ENCODE peak calls at places on chromosomes 13 and 19, in six cellular contexts. One of them, this sample, is unnamed.

GRCh38 chr13:80235559-80236296 is 105.2 kb downstream of the SPRY2 start:
- DNase-seq in heart right ventricle: peak
- DNase-seq in thyroid gland: peak
- DNase-seq in psoas muscle: no peak
- DNase-seq in lower leg skin: no peak
- DNase-seq in GM10248: no peak
- DNase-seq in this sample: no peak

GRCh38 chr13:26325876-26326275 is 71.9 kb downstream of the CDK8 start:
- DNase-seq in heart right ventricle: no peak
- DNase-seq in GM10248: peak
- DNase-seq in thyroid gland: no peak
- DNase-seq in lower leg skin: no peak
- DNase-seq in psoas muscle: no peak
- DNase-seq in this sample: no peak

GRCh38 chr13:91946498-91947070 is 548.2 kb downstream of the GPC5 start:
- DNase-seq in thyroid gland: peak
- DNase-seq in heart right ventricle: no peak
- DNase-seq in lower leg skin: no peak
- DNase-seq in psoas muscle: no peak
- DNase-seq in GM10248: peak
- DNase-seq in this sample: no peak

GRCh38 chr13:102757006-102757405 is 16.6 kb downstream of the TEX30 start:
- DNase-seq in psoas muscle: no peak
- DNase-seq in lower leg skin: no peak
- DNase-seq in thyroid gland: no peak
- DNase-seq in heart right ventricle: no peak
- DNase-seq in GM10248: no peak
- DNase-seq in this sample: no peak

GRCh38 chr19:47024502-47024901 is 4.9 kb downstream of the NPAS1 start:
- DNase-seq in GM10248: no peak
- DNase-seq in lower leg skin: no peak
- DNase-seq in heart right ventricle: no peak
- DNase-seq in psoas muscle: no peak
- DNase-seq in thyroid gland: no peak
- DNase-seq in this sample: no peak

GRCh38 chr13:40776232-40776631 is 5.2 kb upstream of the MRPS31 start:
- DNase-seq in GM10248: no peak
- DNase-seq in psoas muscle: no peak
- DNase-seq in lower leg skin: no peak
- DNase-seq in heart right ventricle: no peak
- DNase-seq in thyroid gland: no peak
- DNase-seq in this sample: no peak

GRCh38 chr13:114161028-114161556 is 18.0 kb upstream of the CFAP97D2 start:
- DNase-seq in GM10248: no peak
- DNase-seq in lower leg skin: no peak
- DNase-seq in psoas muscle: no peak
- DNase-seq in heart right ventricle: no peak
- DNase-seq in thyroid gland: no peak
- DNase-seq in this sample: no peak

GRCh38 chr19:47994209-47994802 is at the start of gene ELSPBP1:
- DNase-seq in GM10248: no peak
- DNase-seq in lower leg skin: no peak
- DNase-seq in heart right ventricle: no peak
- DNase-seq in psoas muscle: no peak
- DNase-seq in thyroid gland: no peak
- DNase-seq in this sample: no peak

GRCh38 chr13:110455941-110456340 is 105.6 kb downstream of the RAB20 start:
- DNase-seq in thyroid gland: peak
- DNase-seq in lower leg skin: peak
- DNase-seq in psoas muscle: peak
- DNase-seq in heart right ventricle: peak
- DNase-seq in GM10248: peak
- DNase-seq in this sample: peak

GRCh38 chr13:104466016-104466415 is 1399.8 kb upstream of the SLC10A2 start:
- DNase-seq in GM10248: no peak
- DNase-seq in heart right ventricle: no peak
- DNase-seq in thyroid gland: no peak
- DNase-seq in lower leg skin: no peak
- DNase-seq in psoas muscle: no peak
- DNase-seq in this sample: no peak

GRCh38 chr19:51686171-51686570 is 7.0 kb upstream of the SPACA6 start:
- DNase-seq in lower leg skin: no peak
- DNase-seq in thyroid gland: no peak
- DNase-seq in GM10248: no peak
- DNase-seq in heart right ventricle: no peak
- DNase-seq in psoas muscle: no peak
- DNase-seq in this sample: no peak

GRCh38 chr13:41756198-41756885 is 204.6 kb downstream of the VWA8 start:
- DNase-seq in heart right ventricle: no peak
- DNase-seq in GM10248: no peak
- DNase-seq in thyroid gland: no peak
- DNase-seq in psoas muscle: no peak
- DNase-seq in lower leg skin: no peak
- DNase-seq in this sample: no peak

GRCh38 chr19:38985262-38985661 is 9.7 kb upstream of the FBXO17 start:
- DNase-seq in thyroid gland: no peak
- DNase-seq in GM10248: no peak
- DNase-seq in heart right ventricle: no peak
- DNase-seq in psoas muscle: no peak
- DNase-seq in lower leg skin: no peak
- DNase-seq in this sample: no peak

GRCh38 chr19:17281391-17282304 is at the start of gene ANKLE1:
- DNase-seq in heart right ventricle: no peak
- DNase-seq in GM10248: peak
- DNase-seq in lower leg skin: no peak
- DNase-seq in thyroid gland: no peak
- DNase-seq in psoas muscle: peak
- DNase-seq in this sample: no peak

GRCh38 chr19:3671680-3672574 is 28.3 kb downstream of the PIP5K1C start:
- DNase-seq in heart right ventricle: no peak
- DNase-seq in thyroid gland: no peak
- DNase-seq in GM10248: peak
- DNase-seq in psoas muscle: no peak
- DNase-seq in lower leg skin: no peak
- DNase-seq in this sample: no peak
- TF ChIP-seq CTCF in heart right ventricle: no peak
- TF ChIP-seq CTCF in thyroid gland: no peak
- TF ChIP-seq CTCF in GM10248: no peak
- TF ChIP-seq CTCF in psoas muscle: no peak
- TF ChIP-seq CTCF in lower leg skin: no peak
- TF ChIP-seq CTCF in this sample: no peak

GRCh38 chr19:7869453-7869909 is 4.7 kb downstream of the PRR36 start:
- DNase-seq in psoas muscle: peak
- DNase-seq in heart right ventricle: peak
- DNase-seq in thyroid gland: peak
- DNase-seq in GM10248: peak
- DNase-seq in lower leg skin: no peak
- DNase-seq in this sample: peak

GRCh38 chr19:7869910-7870511 is 4.2 kb downstream of the PRR36 start:
- DNase-seq in GM10248: no peak
- DNase-seq in psoas muscle: peak
- DNase-seq in heart right ventricle: peak
- DNase-seq in lower leg skin: no peak
- DNase-seq in thyroid gland: peak
- DNase-seq in this sample: peak

GRCh38 chr19:7868326-7868670 is 5.9 kb downstream of the PRR36 start:
- DNase-seq in lower leg skin: no peak
- DNase-seq in GM10248: no peak
- DNase-seq in heart right ventricle: no peak
- DNase-seq in thyroid gland: no peak
- DNase-seq in psoas muscle: peak
- DNase-seq in this sample: no peak

GRCh38 chr19:7867092-7867844 is 6.9 kb downstream of the PRR36 start:
- DNase-seq in thyroid gland: no peak
- DNase-seq in psoas muscle: peak
- DNase-seq in GM10248: no peak
- DNase-seq in lower leg skin: no peak
- DNase-seq in heart right ventricle: no peak
- DNase-seq in this sample: no peak

DNA sequence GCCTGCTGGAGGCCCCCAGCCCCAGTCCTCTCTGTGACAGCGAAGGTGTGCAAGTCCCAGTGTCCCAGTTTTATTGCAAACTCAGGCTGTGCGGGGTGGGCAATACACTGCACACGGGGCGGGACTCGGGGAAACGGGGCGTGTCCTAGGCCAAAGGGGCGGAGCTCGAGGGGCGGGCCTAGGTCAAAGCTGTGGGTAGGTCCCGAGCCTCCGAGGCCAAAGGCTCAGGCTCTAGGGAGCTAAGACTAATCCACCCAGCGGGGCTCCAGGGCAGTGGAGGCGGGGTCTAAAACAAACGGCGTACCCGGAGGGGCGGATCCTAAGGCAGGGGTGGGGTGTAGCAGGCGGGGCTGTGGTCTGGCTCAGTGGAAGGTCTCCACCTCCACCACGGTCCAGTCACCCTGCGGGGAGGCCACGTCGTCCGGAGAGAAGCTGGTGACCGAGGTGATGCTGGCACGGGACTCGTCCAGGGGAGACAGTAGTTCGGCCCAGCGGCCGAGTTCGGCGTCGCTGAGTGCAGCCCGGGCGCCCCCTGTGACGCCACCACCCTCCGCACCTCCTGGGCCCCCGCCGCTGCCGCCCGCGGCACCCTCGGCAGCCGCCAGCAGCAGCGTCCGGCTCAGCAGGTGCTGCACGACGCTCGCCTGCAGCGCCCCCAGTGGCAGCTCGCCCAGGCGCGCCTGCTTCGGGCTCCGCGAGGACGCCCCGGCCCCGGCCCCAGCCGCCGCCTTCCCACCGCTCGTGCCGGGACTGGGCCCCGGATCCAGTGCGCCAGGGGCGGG is 5.3 kb downstream of the PRR36 start:
- DNase-seq in psoas muscle: peak
- DNase-seq in thyroid gland: peak
- DNase-seq in heart right ventricle: peak
- DNase-seq in GM10248: peak
- DNase-seq in lower leg skin: peak
- DNase-seq in this sample: peak
- TF ChIP-seq CTCF in psoas muscle: peak
- TF ChIP-seq CTCF in thyroid gland: no peak
- TF ChIP-seq CTCF in heart right ventricle: peak
- TF ChIP-seq CTCF in GM10248: peak
- TF ChIP-seq CTCF in lower leg skin: no peak
- TF ChIP-seq CTCF in this sample: peak

GRCh38 chr19:29671393-29672076 is 6.3 kb downstream of the PLEKHF1 start:
- DNase-seq in heart right ventricle: peak
- DNase-seq in GM10248: peak
- DNase-seq in thyroid gland: peak
- DNase-seq in psoas muscle: peak
- DNase-seq in lower leg skin: no peak
- DNase-seq in this sample: peak
- TF ChIP-seq CTCF in heart right ventricle: peak
- TF ChIP-seq CTCF in GM10248: peak
- TF ChIP-seq CTCF in thyroid gland: peak
- TF ChIP-seq CTCF in psoas muscle: peak
- TF ChIP-seq CTCF in lower leg skin: no peak
- TF ChIP-seq CTCF in this sample: peak

DNA sequence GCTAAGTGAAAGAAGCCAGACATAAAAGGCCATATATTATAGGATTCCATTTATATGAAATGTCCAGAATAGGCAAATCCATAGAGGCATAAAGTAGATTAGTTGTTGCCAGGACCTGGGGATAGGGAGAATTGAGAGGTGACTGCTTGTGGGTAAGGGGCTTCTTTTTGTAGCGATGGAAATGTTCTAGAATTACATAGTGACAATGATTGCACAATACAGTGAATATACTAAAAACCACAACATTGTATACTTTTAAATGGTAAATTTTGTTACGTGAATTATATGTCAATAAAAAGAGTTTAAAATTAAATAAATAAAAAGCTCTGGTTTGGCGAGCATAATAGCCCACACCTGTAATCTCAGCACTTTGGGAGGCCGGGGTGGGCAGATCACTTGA is 486.8 kb downstream of the KLF12 start:
- DNase-seq in psoas muscle: no peak
- DNase-seq in lower leg skin: no peak
- DNase-seq in heart right ventricle: no peak
- DNase-seq in thyroid gland: no peak
- DNase-seq in GM10248: no peak
- DNase-seq in this sample: no peak
- TF ChIP-seq CTCF in psoas muscle: no peak
- TF ChIP-seq CTCF in lower leg skin: no peak
- TF ChIP-seq CTCF in heart right ventricle: no peak
- TF ChIP-seq CTCF in thyroid gland: no peak
- TF ChIP-seq CTCF in GM10248: no peak
- TF ChIP-seq CTCF in this sample: no peak

GRCh38 chr13:70792121-70792520 is 683.9 kb upstream of the KLHL1 start:
- DNase-seq in GM10248: no peak
- DNase-seq in heart right ventricle: no peak
- DNase-seq in lower leg skin: no peak
- DNase-seq in psoas muscle: no peak
- DNase-seq in thyroid gland: no peak
- DNase-seq in this sample: no peak
- TF ChIP-seq CTCF in GM10248: no peak
- TF ChIP-seq CTCF in heart right ventricle: no peak
- TF ChIP-seq CTCF in lower leg skin: no peak
- TF ChIP-seq CTCF in psoas muscle: no peak
- TF ChIP-seq CTCF in thyroid gland: no peak
- TF ChIP-seq CTCF in this sample: no peak

DNA sequence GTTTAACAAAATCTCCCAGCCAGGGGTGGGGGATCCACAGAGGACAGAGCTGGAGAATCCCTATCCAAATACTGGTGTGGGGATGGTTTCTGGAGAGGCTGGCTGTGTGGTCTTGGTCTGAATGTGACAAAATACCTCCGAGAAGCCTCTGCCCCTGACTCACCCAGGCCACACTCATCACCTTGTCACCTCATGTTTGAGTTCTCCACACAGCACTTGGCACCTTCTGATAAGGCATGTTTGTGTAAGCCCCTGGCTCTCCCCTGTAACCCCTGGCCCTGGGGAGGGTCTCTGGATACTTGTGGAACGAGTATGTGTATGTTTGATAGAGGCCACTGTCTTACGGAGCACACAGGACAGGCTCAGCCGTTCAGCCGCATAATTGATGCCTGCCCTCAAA is 14.7 kb downstream of the TECR start:
- DNase-seq in heart right ventricle: no peak
- DNase-seq in psoas muscle: no peak
- DNase-seq in lower leg skin: no peak
- DNase-seq in GM10248: no peak
- DNase-seq in thyroid gland: no peak
- DNase-seq in this sample: no peak
- TF ChIP-seq CTCF in heart right ventricle: no peak
- TF ChIP-seq CTCF in psoas muscle: no peak
- TF ChIP-seq CTCF in lower leg skin: no peak
- TF ChIP-seq CTCF in GM10248: no peak
- TF ChIP-seq CTCF in thyroid gland: no peak
- TF ChIP-seq CTCF in this sample: no peak

DNA sequence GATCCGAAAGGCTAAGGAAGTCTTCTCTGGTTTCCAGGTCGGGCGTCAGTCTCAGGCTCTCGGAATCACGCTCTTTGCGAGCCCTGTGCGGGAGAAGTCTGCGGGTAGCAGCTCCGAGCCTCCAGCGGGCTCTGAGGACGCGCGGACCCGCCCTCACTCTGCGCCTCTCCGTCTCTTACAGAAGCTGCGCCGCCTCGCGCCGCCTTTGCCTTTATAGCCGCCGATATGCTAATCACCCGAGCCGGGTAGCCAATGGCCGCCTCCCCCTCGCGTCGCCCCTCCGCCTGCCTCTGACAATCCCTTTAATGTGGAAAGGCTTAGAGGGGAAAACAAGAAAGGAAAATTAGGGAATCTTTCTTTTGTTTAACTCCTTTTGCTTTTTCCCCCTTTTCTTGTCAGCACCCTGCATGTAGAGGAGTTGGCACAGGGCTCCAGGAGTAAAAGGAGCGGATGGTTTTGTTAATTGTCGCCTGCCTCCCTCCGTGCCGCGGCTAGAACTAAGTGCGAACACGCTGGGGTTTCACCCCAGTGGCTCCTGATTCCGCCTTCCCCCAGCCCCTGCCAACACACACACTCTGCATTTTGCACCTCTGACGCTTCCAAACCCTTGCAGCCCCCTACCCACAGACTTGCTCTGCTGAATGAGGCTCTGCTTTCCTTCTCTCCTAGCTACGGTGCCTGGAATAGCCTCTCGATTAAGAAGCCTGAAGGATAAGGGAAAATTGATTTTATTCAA is at the start of gene PCDH8:
- DNase-seq in lower leg skin: no peak
- DNase-seq in psoas muscle: no peak
- DNase-seq in thyroid gland: no peak
- DNase-seq in heart right ventricle: no peak
- DNase-seq in GM10248: no peak
- DNase-seq in this sample: no peak
- TF ChIP-seq CTCF in lower leg skin: no peak
- TF ChIP-seq CTCF in psoas muscle: no peak
- TF ChIP-seq CTCF in thyroid gland: no peak
- TF ChIP-seq CTCF in heart right ventricle: no peak
- TF ChIP-seq CTCF in GM10248: no peak
- TF ChIP-seq CTCF in this sample: no peak

This sample was measured in GM12864.